ENCODE peak calls at places on chromosome 13, in eight cellular contexts. E, B, O, H, C, G, A and R are unnamed samples.
A peak's percentile ranks its signal among the peaks of the same experiment; 100 is the strongest.

GRCh38 chr13:111474136-111475002 is 153.9 kb downstream of the TEX29 start:
- DNase-seq in B (no peak), C (peak; percentile 20), H (peak; percentile 17), E (peak; percentile 22), G (no peak), O (no peak), A (peak; percentile 25), R (no peak)

GRCh38 chr13:111881700-111882099 is 185.2 kb upstream of the SOX1 start:
- DNase-seq in O (no peak), G (no peak), A (no peak), H (no peak), E (no peak), C (no peak), B (no peak), R (no peak)

GRCh38 chr13:60351326-60351725 is 45.7 kb upstream of the TDRD3 start:
- DNase-seq in H (no peak), E (peak; percentile 2), B (no peak), O (no peak), C (peak; percentile 7), A (peak; percentile 18), G (no peak), R (no peak)

GRCh38 chr13:93435651-93436050 is 209.0 kb downstream of the GPC6 start:
- DNase-seq in O (no peak), C (no peak), G (no peak), E (no peak), A (no peak), H (no peak), B (no peak), R (no peak)

GRCh38 chr13:97913206-97913605 is 40.3 kb upstream of the IPO5 start:
- DNase-seq in G (no peak), E (no peak), B (no peak), A (no peak), O (no peak), H (no peak), C (no peak), R (no peak)

GRCh38 chr13:101309014-101309619 is 107.2 kb downstream of the NALCN start:
- DNase-seq in E (no peak), O (no peak), A (no peak), B (no peak), G (no peak), C (no peak), H (no peak), R (no peak)

GRCh38 chr13:94416454-94417080 is 62.9 kb downstream of the DCT start:
- DNase-seq in H (no peak), O (no peak), B (no peak), C (peak; percentile 2), E (peak; percentile 6), G (no peak), A (peak; percentile 23), R (no peak)

GRCh38 chr13:90640976-90641375 is 706.5 kb upstream of the MIR17HG start:
- DNase-seq in O (no peak), E (no peak), G (no peak), C (no peak), H (no peak), A (no peak), B (no peak), R (no peak)

GRCh38 chr13:49315036-49315565 is 67.4 kb downstream of the CDADC1 start:
- DNase-seq in G (no peak), C (no peak), E (no peak), O (no peak), A (no peak), H (no peak), B (no peak), R (no peak)

GRCh38 chr13:30711375-30711774 is 24.0 kb upstream of the ALOX5AP start:
- DNase-seq in H (no peak), B (no peak), E (no peak), O (no peak), G (no peak), A (no peak), C (no peak), R (no peak)

GRCh38 chr13:98429977-98430785 is 146.7 kb downstream of the STK24 start:
- DNase-seq in C (no peak), B (no peak), E (no peak), G (no peak), H (no peak), O (no peak), A (no peak), R (no peak)

GRCh38 chr13:34926513-34926912 is 15.6 kb upstream of the NBEA start:
- DNase-seq in E (no peak), B (no peak), H (no peak), C (peak; percentile 55), G (no peak), O (no peak), A (no peak), R (no peak)

GRCh38 chr13:37059136-37059847 is at the start of gene SUPT20H:
- DNase-seq in G (peak; percentile 94), C (peak; percentile 93), H (peak; percentile 83), O (peak; percentile 89), B (peak; percentile 96), A (peak; percentile 96), E (peak; percentile 95), R (peak; percentile 90)
- TF ChIP-seq POLR2A in G (peak; percentile 86), C (peak; percentile 73), H (peak; percentile 81), O (peak; percentile 86), B (peak; percentile 92), A (peak; percentile 49), E (peak; percentile 75), R (peak; percentile 66)

GRCh38 chr13:23736541-23736940 is 152.7 kb downstream of the MIPEP start:
- DNase-seq in E (no peak), G (no peak), O (no peak), B (no peak), H (no peak), A (no peak), C (no peak), R (no peak)

GRCh38 chr13:23740002-23740401 is 149.2 kb downstream of the MIPEP start:
- DNase-seq in E (no peak), O (no peak), G (no peak), A (no peak), C (no peak), H (no peak), B (no peak), R (no peak)

GRCh38 chr13:23741879-23742510 is 147.2 kb downstream of the MIPEP start:
- DNase-seq in G (no peak), A (no peak), C (no peak), E (no peak), H (peak; percentile 54), O (no peak), B (no peak), R (no peak)

GRCh38 chr13:23743269-23743668 is 145.9 kb downstream of the MIPEP start:
- DNase-seq in H (no peak), A (no peak), C (no peak), G (no peak), O (no peak), E (no peak), B (no peak), R (no peak)

DNA sequence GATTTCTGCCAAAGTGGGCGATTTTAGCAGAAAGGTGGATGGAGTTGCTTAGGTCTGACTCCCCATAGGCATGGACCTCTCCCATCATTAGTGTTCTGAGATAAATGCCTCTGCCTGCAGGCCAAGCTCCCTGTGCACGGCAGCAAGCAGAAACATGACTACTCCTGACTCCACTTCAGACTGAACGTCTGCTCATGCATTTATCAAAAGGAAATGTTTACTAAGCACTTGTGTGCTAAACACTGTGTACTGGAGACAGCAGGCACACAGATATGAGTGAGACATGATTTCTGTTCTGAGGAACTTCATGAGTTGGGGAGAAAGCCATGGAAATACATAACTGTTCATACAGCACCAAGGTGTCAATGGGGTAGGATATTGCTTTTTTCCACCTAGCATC is 149.6 kb downstream of the MIPEP start:
- DNase-seq in E (no peak), B (no peak), C (no peak), G (no peak), O (no peak), A (no peak), H (no peak), R (no peak)
- TF ChIP-seq POLR2A in E (no peak), B (no peak), C (no peak), G (no peak), O (no peak), A (no peak), H (no peak), R (no peak)

GRCh38 chr13:41955605-41956004 is 5.3 kb downstream of the VWA8 start:
- DNase-seq in B (no peak), C (no peak), O (no peak), E (no peak), G (no peak), A (no peak), H (no peak), R (no peak)

GRCh38 chr13:41962994-41963393 is 2.1 kb upstream of the VWA8 start:
- DNase-seq in A (no peak), E (no peak), H (no peak), B (no peak), C (no peak), G (no peak), O (no peak), R (no peak)

GRCh38 chr13:41956272-41956671 is 4.6 kb downstream of the VWA8 start:
- DNase-seq in E (no peak), O (no peak), C (no peak), G (no peak), A (no peak), H (no peak), B (no peak), R (no peak)

GRCh38 chr13:41960195-41960699 is 662 bp downstream of the VWA8 start:
- DNase-seq in A (peak; percentile 38), E (peak; percentile 63), H (no peak), C (peak; percentile 37), B (peak; percentile 15), G (no peak), O (no peak), R (peak; percentile 41)

GRCh38 chr13:41960700-41961697 is at the start of gene VWA8:
- DNase-seq in H (peak; percentile 53), E (peak; percentile 83), B (peak; percentile 87), O (peak; percentile 66), G (peak; percentile 85), C (peak; percentile 60), A (peak; percentile 84), R (peak; percentile 82)
- TF ChIP-seq POLR2A in H (peak; percentile 73), E (peak; percentile 49), B (peak; percentile 37), O (peak; percentile 27), G (peak; percentile 20), C (no peak), A (no peak), R (no peak)

GRCh38 chr13:113472355-113473025 is 18.0 kb downstream of the DCUN1D2 start:
- DNase-seq in E (peak; percentile 55), H (no peak), O (no peak), B (no peak), A (no peak), G (no peak), C (peak; percentile 21), R (no peak)
- TF ChIP-seq POLR2A in E (no peak), H (no peak), O (no peak), B (no peak), A (no peak), G (no peak), C (no peak), R (no peak)